ENCODE peak calls at places on chromosome 3, in ten cellular contexts. One of them, this sample, is unnamed.

GRCh38 chr3:45488581-45488980 is 100.2 kb downstream of the LARS2 start:
- DNase-seq in AG04450: no peak
- DNase-seq in neural progenitor cell: no peak
- DNase-seq in heart right ventricle: no peak
- DNase-seq in B cell: no peak
- DNase-seq in esophagus muscularis mucosa: no peak
- DNase-seq in thoracic aorta: no peak
- DNase-seq in cardiac muscle cell: no peak
- DNase-seq in mucosa of descending colon: no peak
- DNase-seq in GM12865: peak; percentile 11
- DNase-seq in this sample: no peak

GRCh38 chr3:93969997-93970396 is 3.7 kb downstream of the PROS1 start:
- DNase-seq in AG04450: no peak
- DNase-seq in neural progenitor cell: no peak
- DNase-seq in heart right ventricle: no peak
- DNase-seq in B cell: no peak
- DNase-seq in esophagus muscularis mucosa: no peak
- DNase-seq in thoracic aorta: no peak
- DNase-seq in cardiac muscle cell: no peak
- DNase-seq in mucosa of descending colon: no peak
- DNase-seq in GM12865: no peak
- DNase-seq in this sample: no peak

GRCh38 chr3:172106989-172107388 is 67.6 kb downstream of the FNDC3B start:
- DNase-seq in AG04450: no peak
- DNase-seq in neural progenitor cell: no peak
- DNase-seq in heart right ventricle: no peak
- DNase-seq in B cell: peak; percentile 43
- DNase-seq in esophagus muscularis mucosa: no peak
- DNase-seq in thoracic aorta: no peak
- DNase-seq in cardiac muscle cell: peak; percentile 20
- DNase-seq in mucosa of descending colon: no peak
- DNase-seq in GM12865: peak; percentile 92
- DNase-seq in this sample: peak; percentile 44

GRCh38 chr3:154954750-154955149 is 125.4 kb upstream of the MME start:
- DNase-seq in AG04450: peak; percentile 13
- DNase-seq in neural progenitor cell: peak; percentile 32
- DNase-seq in heart right ventricle: no peak
- DNase-seq in B cell: no peak
- DNase-seq in esophagus muscularis mucosa: no peak
- DNase-seq in thoracic aorta: no peak
- DNase-seq in cardiac muscle cell: peak; percentile 15
- DNase-seq in mucosa of descending colon: no peak
- DNase-seq in GM12865: peak; percentile 12
- DNase-seq in this sample: peak; percentile 70

GRCh38 chr3:126432361-126432760 is 37.7 kb downstream of the CFAP100 start:
- DNase-seq in AG04450: no peak
- DNase-seq in neural progenitor cell: no peak
- DNase-seq in heart right ventricle: no peak
- DNase-seq in B cell: no peak
- DNase-seq in esophagus muscularis mucosa: no peak
- DNase-seq in thoracic aorta: no peak
- DNase-seq in cardiac muscle cell: no peak
- DNase-seq in mucosa of descending colon: no peak
- DNase-seq in GM12865: no peak
- DNase-seq in this sample: no peak

GRCh38 chr3:45795509-45795881 is 841 bp downstream of the SLC6A20 start:
- DNase-seq in AG04450: no peak
- DNase-seq in neural progenitor cell: peak; percentile 49
- DNase-seq in heart right ventricle: no peak
- DNase-seq in B cell: no peak
- DNase-seq in esophagus muscularis mucosa: no peak
- DNase-seq in thoracic aorta: no peak
- DNase-seq in cardiac muscle cell: peak; percentile 28
- DNase-seq in mucosa of descending colon: no peak
- DNase-seq in GM12865: no peak
- DNase-seq in this sample: no peak

GRCh38 chr3:124563376-124563775 is 166.9 kb upstream of the UMPS start:
- DNase-seq in AG04450: no peak
- DNase-seq in neural progenitor cell: no peak
- DNase-seq in heart right ventricle: no peak
- DNase-seq in B cell: no peak
- DNase-seq in esophagus muscularis mucosa: no peak
- DNase-seq in thoracic aorta: no peak
- DNase-seq in cardiac muscle cell: no peak
- DNase-seq in mucosa of descending colon: no peak
- DNase-seq in GM12865: no peak
- DNase-seq in this sample: no peak

GRCh38 chr3:13113346-13114335 is 40.4 kb upstream of the IQSEC1 start:
- DNase-seq in AG04450: no peak
- DNase-seq in neural progenitor cell: no peak
- DNase-seq in heart right ventricle: no peak
- DNase-seq in B cell: no peak
- DNase-seq in esophagus muscularis mucosa: no peak
- DNase-seq in thoracic aorta: no peak
- DNase-seq in cardiac muscle cell: no peak
- DNase-seq in mucosa of descending colon: peak; percentile 18
- DNase-seq in GM12865: peak; percentile 22
- DNase-seq in this sample: no peak

GRCh38 chr3:158794936-158795518 is 6.8 kb upstream of the MFSD1 start:
- DNase-seq in AG04450: no peak
- DNase-seq in neural progenitor cell: peak; percentile 37
- DNase-seq in heart right ventricle: no peak
- DNase-seq in B cell: no peak
- DNase-seq in esophagus muscularis mucosa: no peak
- DNase-seq in thoracic aorta: no peak
- DNase-seq in cardiac muscle cell: no peak
- DNase-seq in mucosa of descending colon: no peak
- DNase-seq in GM12865: peak; percentile 48
- DNase-seq in this sample: peak; percentile 50

GRCh38 chr3:41200669-41201021 is 1.3 kb downstream of the CTNNB1 start:
- DNase-seq in AG04450: no peak
- DNase-seq in neural progenitor cell: peak; percentile 53
- DNase-seq in heart right ventricle: peak; percentile 14
- DNase-seq in B cell: no peak
- DNase-seq in esophagus muscularis mucosa: no peak
- DNase-seq in thoracic aorta: no peak
- DNase-seq in cardiac muscle cell: peak; percentile 42
- DNase-seq in mucosa of descending colon: no peak
- DNase-seq in GM12865: peak; percentile 23
- DNase-seq in this sample: peak; percentile 49

GRCh38 chr3:129005526-129006303 is 4.6 kb downstream of the EFCC1 start:
- DNase-seq in AG04450: peak; percentile 29
- DNase-seq in neural progenitor cell: no peak
- DNase-seq in heart right ventricle: no peak
- DNase-seq in B cell: no peak
- DNase-seq in esophagus muscularis mucosa: no peak
- DNase-seq in thoracic aorta: no peak
- DNase-seq in cardiac muscle cell: no peak
- DNase-seq in mucosa of descending colon: peak; percentile 65
- DNase-seq in GM12865: no peak
- DNase-seq in this sample: no peak

GRCh38 chr3:17798000-17798399 is 55.6 kb upstream of the TBC1D5 start:
- DNase-seq in AG04450: no peak
- DNase-seq in neural progenitor cell: no peak
- DNase-seq in heart right ventricle: no peak
- DNase-seq in B cell: no peak
- DNase-seq in esophagus muscularis mucosa: peak; percentile 62
- DNase-seq in thoracic aorta: no peak
- DNase-seq in cardiac muscle cell: no peak
- DNase-seq in mucosa of descending colon: no peak
- DNase-seq in GM12865: peak; percentile 25
- DNase-seq in this sample: no peak

GRCh38 chr3:61944736-61945135 is 383.4 kb downstream of the PTPRG start:
- DNase-seq in AG04450: no peak
- DNase-seq in neural progenitor cell: no peak
- DNase-seq in heart right ventricle: no peak
- DNase-seq in B cell: no peak
- DNase-seq in esophagus muscularis mucosa: peak; percentile 62
- DNase-seq in thoracic aorta: no peak
- DNase-seq in cardiac muscle cell: no peak
- DNase-seq in mucosa of descending colon: no peak
- DNase-seq in GM12865: no peak
- DNase-seq in this sample: no peak

GRCh38 chr3:172084871-172085556 is 45.6 kb downstream of the FNDC3B start:
- DNase-seq in AG04450: no peak
- DNase-seq in neural progenitor cell: no peak
- DNase-seq in heart right ventricle: no peak
- DNase-seq in B cell: no peak
- DNase-seq in esophagus muscularis mucosa: no peak
- DNase-seq in thoracic aorta: no peak
- DNase-seq in cardiac muscle cell: no peak
- DNase-seq in mucosa of descending colon: no peak
- DNase-seq in GM12865: no peak
- DNase-seq in this sample: no peak

DNA sequence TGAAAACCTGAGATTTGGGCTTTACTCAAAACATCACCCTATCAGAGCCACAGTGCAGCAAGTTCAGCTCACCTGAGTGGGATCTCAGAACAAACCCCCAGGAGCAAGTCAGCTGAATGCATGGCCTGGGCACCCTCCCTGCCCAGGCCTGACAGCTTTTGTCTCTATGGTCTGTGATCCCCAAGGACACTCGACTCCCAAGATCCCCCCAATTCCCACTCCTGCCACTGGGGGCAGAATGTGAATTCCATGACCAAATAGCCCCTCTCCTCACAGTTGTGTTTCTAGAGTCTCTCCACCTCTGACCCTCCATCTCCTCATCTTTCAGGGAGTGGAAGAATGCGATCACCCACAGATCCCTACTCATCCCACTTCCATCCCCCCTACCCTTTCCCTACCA is 58.9 kb downstream of the ZNF445 start:
- DNase-seq in AG04450: no peak
- DNase-seq in neural progenitor cell: peak; percentile 42
- DNase-seq in heart right ventricle: no peak
- DNase-seq in B cell: no peak
- DNase-seq in esophagus muscularis mucosa: no peak
- DNase-seq in thoracic aorta: no peak
- DNase-seq in cardiac muscle cell: no peak
- DNase-seq in mucosa of descending colon: no peak
- DNase-seq in GM12865: no peak
- DNase-seq in this sample: no peak
- TF ChIP-seq CTCF in AG04450: peak; percentile 38
- TF ChIP-seq CTCF in neural progenitor cell: peak; percentile 45
- TF ChIP-seq CTCF in heart right ventricle: no peak
- TF ChIP-seq CTCF in B cell: no peak
- TF ChIP-seq CTCF in esophagus muscularis mucosa: no peak
- TF ChIP-seq CTCF in thoracic aorta: no peak
- TF ChIP-seq CTCF in cardiac muscle cell: peak; percentile 37
- TF ChIP-seq CTCF in mucosa of descending colon: no peak
- TF ChIP-seq CTCF in GM12865: peak; percentile 32
- TF ChIP-seq CTCF in this sample: peak; percentile 21

GRCh38 chr3:30408105-30408557 is 198.3 kb upstream of the TGFBR2 start:
- DNase-seq in AG04450: no peak
- DNase-seq in neural progenitor cell: no peak
- DNase-seq in heart right ventricle: no peak
- DNase-seq in B cell: no peak
- DNase-seq in esophagus muscularis mucosa: no peak
- DNase-seq in thoracic aorta: no peak
- DNase-seq in cardiac muscle cell: no peak
- DNase-seq in mucosa of descending colon: no peak
- DNase-seq in GM12865: no peak
- DNase-seq in this sample: peak; percentile 50
- TF ChIP-seq CTCF in AG04450: peak; percentile 3
- TF ChIP-seq CTCF in neural progenitor cell: no peak
- TF ChIP-seq CTCF in heart right ventricle: no peak
- TF ChIP-seq CTCF in B cell: no peak
- TF ChIP-seq CTCF in esophagus muscularis mucosa: no peak
- TF ChIP-seq CTCF in thoracic aorta: no peak
- TF ChIP-seq CTCF in cardiac muscle cell: no peak
- TF ChIP-seq CTCF in mucosa of descending colon: no peak
- TF ChIP-seq CTCF in GM12865: no peak
- TF ChIP-seq CTCF in this sample: no peak

GRCh38 chr3:24490151-24490550 is 4.5 kb downstream of the THRB start:
- DNase-seq in AG04450: no peak
- DNase-seq in neural progenitor cell: no peak
- DNase-seq in heart right ventricle: no peak
- DNase-seq in B cell: no peak
- DNase-seq in esophagus muscularis mucosa: no peak
- DNase-seq in thoracic aorta: no peak
- DNase-seq in cardiac muscle cell: no peak
- DNase-seq in mucosa of descending colon: no peak
- DNase-seq in GM12865: no peak
- DNase-seq in this sample: peak; percentile 69

GRCh38 chr3:24485511-24485910 is 9.1 kb downstream of the THRB start:
- DNase-seq in AG04450: no peak
- DNase-seq in neural progenitor cell: no peak
- DNase-seq in heart right ventricle: no peak
- DNase-seq in B cell: no peak
- DNase-seq in esophagus muscularis mucosa: no peak
- DNase-seq in thoracic aorta: no peak
- DNase-seq in cardiac muscle cell: no peak
- DNase-seq in mucosa of descending colon: no peak
- DNase-seq in GM12865: no peak
- DNase-seq in this sample: no peak

GRCh38 chr3:24482306-24482705 is 12.3 kb downstream of the THRB start:
- DNase-seq in AG04450: no peak
- DNase-seq in neural progenitor cell: no peak
- DNase-seq in heart right ventricle: no peak
- DNase-seq in B cell: no peak
- DNase-seq in esophagus muscularis mucosa: no peak
- DNase-seq in thoracic aorta: no peak
- DNase-seq in cardiac muscle cell: no peak
- DNase-seq in mucosa of descending colon: no peak
- DNase-seq in GM12865: no peak
- DNase-seq in this sample: no peak

GRCh38 chr3:24483873-24484272 is 10.8 kb downstream of the THRB start:
- DNase-seq in AG04450: no peak
- DNase-seq in neural progenitor cell: no peak
- DNase-seq in heart right ventricle: no peak
- DNase-seq in B cell: no peak
- DNase-seq in esophagus muscularis mucosa: no peak
- DNase-seq in thoracic aorta: no peak
- DNase-seq in cardiac muscle cell: no peak
- DNase-seq in mucosa of descending colon: no peak
- DNase-seq in GM12865: no peak
- DNase-seq in this sample: no peak

GRCh38 chr3:24487325-24488242 is 7.1 kb downstream of the THRB start:
- DNase-seq in AG04450: no peak
- DNase-seq in neural progenitor cell: no peak
- DNase-seq in heart right ventricle: no peak
- DNase-seq in B cell: no peak
- DNase-seq in esophagus muscularis mucosa: no peak
- DNase-seq in thoracic aorta: no peak
- DNase-seq in cardiac muscle cell: no peak
- DNase-seq in mucosa of descending colon: no peak
- DNase-seq in GM12865: no peak
- DNase-seq in this sample: peak; percentile 50
- TF ChIP-seq CTCF in AG04450: no peak
- TF ChIP-seq CTCF in neural progenitor cell: no peak
- TF ChIP-seq CTCF in heart right ventricle: no peak
- TF ChIP-seq CTCF in B cell: no peak
- TF ChIP-seq CTCF in esophagus muscularis mucosa: no peak
- TF ChIP-seq CTCF in thoracic aorta: no peak
- TF ChIP-seq CTCF in cardiac muscle cell: no peak
- TF ChIP-seq CTCF in mucosa of descending colon: no peak
- TF ChIP-seq CTCF in GM12865: no peak
- TF ChIP-seq CTCF in this sample: no peak

DNA sequence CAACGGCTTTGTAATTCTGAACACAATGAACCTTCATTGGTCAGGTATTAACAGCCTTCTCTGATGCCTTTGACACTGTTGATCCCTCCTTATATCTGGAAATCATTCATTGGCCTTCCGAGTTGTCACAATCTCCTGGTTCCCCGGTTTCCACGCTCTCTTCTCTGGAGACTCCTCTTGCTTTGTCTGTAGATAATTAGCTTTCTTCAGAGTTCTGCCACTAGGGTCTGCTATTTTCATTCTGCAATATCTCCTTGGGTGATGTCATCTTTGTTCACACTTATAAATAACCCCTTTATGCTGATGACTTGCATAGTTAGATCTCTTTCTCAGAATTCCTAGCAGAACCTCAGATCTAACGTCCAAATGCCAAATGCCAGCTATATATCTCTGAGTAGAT is 583.8 kb upstream of the ZNF717 start:
- DNase-seq in AG04450: no peak
- DNase-seq in neural progenitor cell: no peak
- DNase-seq in heart right ventricle: no peak
- DNase-seq in B cell: no peak
- DNase-seq in esophagus muscularis mucosa: no peak
- DNase-seq in thoracic aorta: no peak
- DNase-seq in cardiac muscle cell: no peak
- DNase-seq in mucosa of descending colon: no peak
- DNase-seq in GM12865: peak; percentile 28
- DNase-seq in this sample: peak; percentile 21
- TF ChIP-seq CTCF in AG04450: peak; percentile 60
- TF ChIP-seq CTCF in neural progenitor cell: peak; percentile 38
- TF ChIP-seq CTCF in heart right ventricle: peak; percentile 41
- TF ChIP-seq CTCF in B cell: no peak
- TF ChIP-seq CTCF in esophagus muscularis mucosa: no peak
- TF ChIP-seq CTCF in thoracic aorta: no peak
- TF ChIP-seq CTCF in cardiac muscle cell: no peak
- TF ChIP-seq CTCF in mucosa of descending colon: no peak
- TF ChIP-seq CTCF in GM12865: peak; percentile 32
- TF ChIP-seq CTCF in this sample: peak; percentile 11